ENCODE peak calls at places on chromosomes 16 and 17, in four cellular contexts. R is fibroblast of lung, P is heart right ventricle, J is body of pancreas. G is an unnamed sample.

GRCh38 chr16:8505327-8505991 is 84.9 kb downstream of the TMEM114 start:
- DNase-seq in R (no peak), P (no peak), J (no peak), G (peak; percentile 19)

GRCh38 chr17:44976198-44976597 is 8.1 kb upstream of the C1QL1 start:
- DNase-seq in R (no peak), P (no peak), J (no peak), G (no peak)

GRCh38 chr17:17831208-17832039 is 5.4 kb downstream of the SREBF1 start:
- DNase-seq in R (no peak), P (no peak), J (no peak), G (no peak)

GRCh38 chr16:72474511-72475123 is 302.7 kb upstream of the PMFBP1 start:
- DNase-seq in R (peak; percentile 99), P (no peak), J (no peak), G (no peak)

GRCh38 chr17:73722163-73722562 is 77.9 kb upstream of the SDK2 start:
- DNase-seq in R (no peak), P (no peak), J (no peak), G (no peak)

GRCh38 chr16:15494231-15494630 is 59.8 kb downstream of the BMERB1 start:
- DNase-seq in R (peak; percentile 87), P (no peak), J (no peak), G (no peak)

GRCh38 chr16:1311738-1312458 is 2.5 kb downstream of the UBE2I start:
- DNase-seq in R (no peak), P (peak; percentile 42), J (no peak), G (no peak)

GRCh38 chr17:11880714-11881113 is 116.6 kb downstream of the ZNF18 start:
- DNase-seq in R (no peak), P (no peak), J (no peak), G (peak; percentile 20)

GRCh38 chr17:17681744-17682292 is 560 bp downstream of the RAI1 start:
- DNase-seq in R (peak; percentile 30), P (peak; percentile 56), J (peak; percentile 40), G (no peak)

GRCh38 chr16:87201052-87201451 is 116.1 kb downstream of the C16orf95 start:
- DNase-seq in R (peak; percentile 99), P (peak; percentile 61), J (peak; percentile 27), G (peak; percentile 77)

GRCh38 chr16:63789603-63790002 is 1332.3 kb downstream of the CDH11 start:
- DNase-seq in R (no peak), P (no peak), J (peak; percentile 9), G (no peak)

GRCh38 chr17:56203430-56203829 is 50.2 kb downstream of the ANKFN1 start:
- DNase-seq in R (no peak), P (no peak), J (no peak), G (peak; percentile 19)

GRCh38 chr17:17711708-17712141 is 30.5 kb downstream of the RAI1 start:
- DNase-seq in R (peak; percentile 25), P (no peak), J (no peak), G (no peak)

GRCh38 chr16:30104492-30104891 is 8.5 kb upstream of the YPEL3 start:
- DNase-seq in R (no peak), P (no peak), J (no peak), G (peak; percentile 26)

GRCh38 chr17:38418693-38419507 is 9.4 kb upstream of the ARHGAP23 start:
- DNase-seq in R (no peak), P (no peak), J (no peak), G (no peak)

GRCh38 chr17:33664116-33664840 is 371.2 kb upstream of the ASIC2 start:
- DNase-seq in R (no peak), P (no peak), J (no peak), G (no peak)

GRCh38 chr17:44174427-44174826 is 3.9 kb downstream of the ASB16 start:
- DNase-seq in R (no peak), P (no peak), J (no peak), G (no peak)

GRCh38 chr16:87404764-87405625 is 12.9 kb downstream of the MAP1LC3B start:
- DNase-seq in R (no peak), P (no peak), J (no peak), G (no peak)

GRCh38 chr17:82593590-82594087 is 54.6 kb downstream of the WDR45B start:
- DNase-seq in R (no peak), P (no peak), J (peak; percentile 23), G (no peak)
- TF ChIP-seq CTCF in R (no peak), P (no peak), J (no peak), G (no peak)

GRCh38 chr16:19415918-19416317 is 1.8 kb upstream of the TMC5 start:
- DNase-seq in R (no peak), P (no peak), J (no peak), G (no peak)
- H3K27ac ChIP-seq in R (no peak overlapping the region), P (no peak overlapping the region), J (no peak overlapping the region), G (peak overlapping the region; percentile 68)

DNA sequence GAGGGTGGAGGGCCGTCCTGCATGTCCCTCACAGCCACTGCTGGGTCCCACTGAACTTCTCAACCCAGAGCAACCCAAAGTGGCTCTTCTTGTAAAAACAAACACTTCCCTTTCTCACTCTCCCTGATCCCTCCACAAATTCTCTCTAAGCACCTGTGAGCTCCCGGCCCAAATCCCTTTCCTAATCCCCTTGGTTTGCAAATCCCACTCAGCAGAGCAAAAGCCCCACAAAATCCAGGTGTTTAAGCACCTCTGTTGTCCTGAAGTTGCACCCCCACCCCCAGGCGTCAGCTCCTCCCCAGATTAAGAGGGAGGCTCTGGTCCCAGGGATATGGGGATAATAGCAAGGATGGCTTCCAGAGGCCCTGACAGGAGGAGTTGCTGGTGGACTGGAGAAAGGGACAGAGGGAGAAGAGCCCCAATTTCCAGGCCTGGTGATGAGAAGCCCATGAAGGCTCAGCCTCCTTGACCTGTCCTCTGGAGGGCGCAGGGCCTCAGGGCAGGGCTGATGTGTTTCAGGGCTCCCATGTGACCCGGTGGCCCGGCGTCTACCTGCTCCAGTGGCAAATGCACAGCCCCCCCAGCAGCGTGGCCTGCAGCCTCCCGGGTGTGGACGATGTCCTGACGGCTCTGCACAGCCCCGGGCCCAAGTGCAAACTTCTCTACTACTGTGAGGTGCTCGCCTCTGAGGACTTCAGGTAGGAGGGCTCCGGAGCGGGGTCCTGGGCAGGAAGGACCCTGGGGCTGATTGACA is 23.0 kb downstream of the NAGPA start:
- DNase-seq in R (no peak), P (no peak), J (no peak), G (no peak)
- TF ChIP-seq CTCF in R (no peak), P (no peak), J (no peak), G (no peak)

GRCh38 chr17:41354538-41354937 is 3.9 kb upstream of the KRT33A start:
- DNase-seq in R (no peak), P (no peak), J (no peak), G (no peak)
- H3K27ac ChIP-seq in R (no peak overlapping the region), P (no peak overlapping the region), J (no peak overlapping the region), G (no peak overlapping the region)

GRCh38 chr16:66469932-66470546 is 42.9 kb downstream of the BEAN1 start:
- DNase-seq in R (no peak), P (no peak), J (no peak), G (no peak)

GRCh38 chr16:66470556-66470955 is 43.5 kb downstream of the BEAN1 start:
- DNase-seq in R (no peak), P (no peak), J (no peak), G (no peak)

GRCh38 chr16:66471264-66471663 is 44.2 kb downstream of the BEAN1 start:
- DNase-seq in R (no peak), P (no peak), J (no peak), G (no peak)

GRCh38 chr16:66472961-66473610 is 46.0 kb downstream of the BEAN1 start:
- DNase-seq in R (no peak), P (no peak), J (no peak), G (no peak)

DNA sequence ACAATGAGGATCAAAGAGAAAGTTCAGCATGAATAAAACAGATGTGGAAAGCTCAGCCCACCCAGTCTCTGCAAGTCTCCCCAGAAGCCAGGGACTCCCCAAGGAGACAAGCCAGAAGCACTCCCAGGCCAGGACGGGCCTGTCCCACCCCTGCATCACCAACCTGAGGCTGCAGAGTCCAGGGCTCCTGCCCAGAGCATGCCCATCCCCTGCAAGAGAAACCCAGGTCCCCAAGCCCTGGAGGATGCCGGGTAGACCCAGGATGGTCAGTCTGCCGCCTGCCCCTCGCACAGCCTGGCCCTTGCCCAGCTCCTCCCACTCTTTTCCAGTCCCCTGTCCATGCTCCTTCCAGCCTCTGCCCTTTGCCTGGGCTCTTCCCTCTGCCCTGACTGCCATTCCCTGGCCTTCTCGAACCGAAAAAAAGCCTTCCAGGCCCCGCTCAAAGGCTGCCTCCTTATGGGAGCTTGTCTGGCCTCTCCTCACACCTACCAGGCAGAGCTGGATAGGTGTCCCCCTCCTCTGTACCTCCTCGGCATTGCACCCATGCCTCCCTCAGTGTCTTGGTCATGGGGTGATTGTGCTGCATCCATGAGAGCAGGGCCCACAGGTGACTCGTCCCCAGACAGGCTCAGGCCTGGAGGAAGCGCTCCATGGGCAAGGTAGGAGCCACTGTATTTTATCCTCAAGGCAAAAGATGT is 44.8 kb downstream of the BEAN1 start:
- DNase-seq in R (no peak), P (no peak), J (no peak), G (no peak)
- TF ChIP-seq CTCF in R (no peak), P (no peak), J (no peak), G (no peak)

GRCh38 chr16:80802902-80803301 is 1.5 kb downstream of the CDYL2 start:
- DNase-seq in R (no peak), P (no peak), J (no peak), G (no peak)

GRCh38 chr16:80806957-80807356 is 2.6 kb upstream of the CDYL2 start:
- DNase-seq in R (peak; percentile 81), P (no peak), J (no peak), G (peak; percentile 49)

GRCh38 chr16:80803341-80804060 is 897 bp downstream of the CDYL2 start:
- DNase-seq in R (peak; percentile 18), P (peak; percentile 33), J (peak; percentile 50), G (peak; percentile 8)

GRCh38 chr16:80804061-80804450 is 342 bp downstream of the CDYL2 start:
- DNase-seq in R (peak; percentile 71), P (peak; percentile 59), J (peak; percentile 66), G (no peak)

GRCh38 chr16:80804451-80805383 is at the start of gene CDYL2:
- DNase-seq in R (peak; percentile 36), P (peak; percentile 58), J (peak; percentile 69), G (peak; percentile 20)
- H3K27ac ChIP-seq in R (no peak within 1 kb of the TSS), P (no peak within 1 kb of the TSS), J (peak within 1 kb of the TSS; percentile 75), G (no peak within 1 kb of the TSS)

GRCh38 chr17:2982854-2983636 is 80.4 kb downstream of the OR1D5 start:
- DNase-seq in R (peak; percentile 76), P (peak; percentile 80), J (peak; percentile 53), G (peak; percentile 55)
- TF ChIP-seq CTCF in R (peak; percentile 60), P (peak; percentile 34), J (no peak), G (no peak)

GRCh38 chr17:699350-699749 is 15.3 kb downstream of the VPS53 start:
- DNase-seq in R (no peak), P (no peak), J (no peak), G (no peak)
- H3K27ac ChIP-seq in R (no peak overlapping the region), P (peak overlapping the region; percentile 17), J (no peak overlapping the region), G (no peak overlapping the region)

G was measured in RWPE1.